ENCODE peak calls at places on chromosomes 7 and 10, in eight cellular contexts. O is GM23248, Z is HCT116, Q is GM23338, H is hepatocyte, R is MM.1S, W is SK-N-SH, U is OCI-LY7. A is an unnamed sample.

GRCh38 chr7:114997487-114998404 is 75.9 kb downstream of the MDFIC start:
- DNase-seq in H (no peak), O (no peak), R (no peak), U (no peak), W (no peak), Q (no peak), Z (no peak), A (no peak)

GRCh38 chr10:113480828-113481502 is 71.9 kb upstream of the HABP2 start:
- DNase-seq in Z (no peak), H (no peak), O (no peak), R (no peak), U (no peak), Q (no peak), W (no peak), A (no peak)

GRCh38 chr10:112721080-112721698 is 228.9 kb upstream of the TCF7L2 start:
- DNase-seq in O (peak), R (peak), Q (peak), W (no peak), Z (peak), H (peak), U (no peak), A (peak)

GRCh38 chr7:142319970-142320369 is 62.1 kb upstream of the PRSS58 start:
- DNase-seq in H (no peak), Z (no peak), R (peak), O (peak), W (no peak), Q (peak), U (peak), A (no peak)

GRCh38 chr7:138089080-138089901 is 13.0 kb downstream of the AKR1D1 start:
- DNase-seq in Q (no peak), U (no peak), Z (no peak), R (no peak), O (peak), H (peak), W (no peak), A (no peak)

GRCh38 chr7:100372256-100372655 is 1.0 kb upstream of the PILRA start:
- DNase-seq in H (peak), O (peak), Q (no peak), W (no peak), Z (no peak), R (no peak), U (peak), A (no peak)

GRCh38 chr10:44567471-44567870 is 182.6 kb upstream of the CXCL12 start:
- DNase-seq in Q (no peak), W (no peak), O (peak), H (no peak), U (no peak), R (no peak), Z (no peak), A (no peak)

GRCh38 chr7:141072548-141073172 is 1.2 kb upstream of the TMEM178B start:
- DNase-seq in R (peak), Q (peak), Z (no peak), O (peak), H (peak), U (no peak), W (peak), A (peak)

GRCh38 chr7:20786779-20787651 is at the start of gene SP8:
- DNase-seq in Q (peak), O (peak), W (peak), U (no peak), Z (no peak), H (peak), R (no peak), A (peak)

GRCh38 chr10:67492317-67493019 is 203.5 kb downstream of the CTNNA3 start:
- DNase-seq in Z (no peak), Q (no peak), R (no peak), O (no peak), U (no peak), H (peak), W (no peak), A (no peak)

GRCh38 chr7:577971-578370 is 58.3 kb upstream of the PDGFA start:
- DNase-seq in O (no peak), Q (peak), W (no peak), H (no peak), U (no peak), R (no peak), Z (no peak), A (peak)

GRCh38 chr10:83896219-83896618 is 243.1 kb upstream of the GHITM start:
- DNase-seq in R (no peak), H (no peak), Q (no peak), W (no peak), Z (no peak), U (no peak), O (no peak), A (no peak)

GRCh38 chr7:130063036-130063435 is 7.3 kb upstream of the KLHDC10 start:
- DNase-seq in W (peak), R (peak), O (peak), Q (peak), Z (no peak), H (peak), U (peak), A (peak)

GRCh38 chr10:127577376-127577775 is 28.3 kb downstream of the NPS start:
- DNase-seq in Z (no peak), O (peak), Q (no peak), R (no peak), H (no peak), U (no peak), W (peak), A (no peak)

GRCh38 chr7:28360739-28361138 is 51.6 kb upstream of the CREB5 start:
- DNase-seq in Z (no peak), W (peak), R (no peak), O (no peak), Q (peak), U (peak), H (no peak), A (peak)

GRCh38 chr10:113458461-113458860 is 94.4 kb upstream of the HABP2 start:
- DNase-seq in Q (no peak), Z (no peak), R (no peak), W (no peak), H (no peak), U (no peak), O (no peak), A (no peak)

GRCh38 chr10:121788115-121788514 is 139.7 kb downstream of the ATE1 start:
- DNase-seq in U (no peak), Q (no peak), H (no peak), R (no peak), W (no peak), O (no peak), Z (no peak), A (no peak)

GRCh38 chr7:84105582-84105981 is 89.0 kb downstream of the SEMA3A start:
- DNase-seq in W (no peak), O (peak), Z (no peak), Q (no peak), R (no peak), H (no peak), U (no peak), A (no peak)

GRCh38 chr10:56096226-56096517 is 264.9 kb downstream of the ZWINT start:
- DNase-seq in W (no peak), O (no peak), Z (no peak), R (no peak), Q (no peak), U (no peak), H (no peak), A (no peak)

GRCh38 chr7:116736927-116737715 is 65.1 kb downstream of the MET start:
- DNase-seq in O (peak), R (peak), H (peak), U (no peak), W (no peak), Z (no peak), Q (no peak), A (no peak)

GRCh38 chr10:71635867-71636266 is 83.7 kb downstream of the C10orf105 start:
- DNase-seq in U (no peak), R (no peak), Q (no peak), H (no peak), Z (no peak), W (no peak), O (no peak), A (no peak)

GRCh38 chr7:6436385-6436685 is 11.4 kb downstream of the DAGLB start:
- DNase-seq in O (no peak), Z (no peak), H (no peak), W (no peak), Q (no peak), R (peak), U (peak), A (no peak)

GRCh38 chr10:132611026-132611910 is 73.7 kb downstream of the INPP5A start:
- DNase-seq in H (no peak), U (no peak), O (no peak), Z (no peak), R (no peak), W (no peak), Q (no peak), A (no peak)

GRCh38 chr10:59809644-59809974 is 56.4 kb upstream of the MRLN start:
- DNase-seq in O (no peak), H (no peak), R (no peak), Z (no peak), W (no peak), U (no peak), Q (no peak), A (no peak)

GRCh38 chr7:30936650-30937245 is 25.1 kb downstream of the AQP1 start:
- DNase-seq in H (no peak), W (peak), U (no peak), R (no peak), Q (no peak), O (no peak), Z (no peak), A (no peak)

GRCh38 chr10:22550732-22551131 is 163.6 kb downstream of the PIP4K2A start:
- DNase-seq in R (peak), W (peak), U (peak), H (peak), Q (peak), Z (peak), O (peak), A (peak)

GRCh38 chr10:78972160-78972946 is 96.4 kb upstream of the ZMIZ1 start:
- DNase-seq in W (peak), H (peak), Z (peak), U (no peak), Q (no peak), O (peak), R (no peak), A (peak)

GRCh38 chr10:13891542-13892431 is 305.0 kb downstream of the PRPF18 start:
- DNase-seq in H (peak), Q (peak), R (no peak), Z (no peak), O (peak), W (peak), U (no peak), A (peak)

GRCh38 chr10:107971411-107971810 is 806.9 kb upstream of the SORCS1 start:
- DNase-seq in O (peak), W (no peak), Z (no peak), U (no peak), Q (no peak), R (no peak), H (no peak), A (no peak)

GRCh38 chr10:21556527-21556926 is 22.5 kb downstream of the MLLT10 start:
- DNase-seq in Z (no peak), O (no peak), Q (no peak), R (no peak), W (no peak), U (no peak), H (no peak), A (no peak)

GRCh38 chr7:140810385-140810784 is 113.9 kb downstream of the NDUFB2 start:
- DNase-seq in Q (no peak), H (no peak), O (no peak), U (no peak), W (no peak), Z (no peak), R (no peak), A (no peak)

GRCh38 chr10:653991-654646 is 35.3 kb downstream of the DIP2C start:
- DNase-seq in O (no peak), R (no peak), U (no peak), H (peak), Z (no peak), W (no peak), Q (no peak), A (no peak)

GRCh38 chr7:128037081-128037480 is 5.8 kb upstream of the LRRC4 start:
- DNase-seq in H (no peak), U (no peak), Z (no peak), Q (no peak), R (no peak), W (no peak), O (no peak), A (no peak)

GRCh38 chr10:52652431-52653220 is 120.0 kb downstream of the MBL2 start:
- DNase-seq in O (peak), H (no peak), W (no peak), R (no peak), Q (no peak), Z (no peak), U (no peak), A (no peak)

GRCh38 chr10:29039659-29040309 is 249.1 kb upstream of the LYZL1 start:
- DNase-seq in U (no peak), W (no peak), R (no peak), Q (no peak), H (peak), O (peak), Z (no peak), A (no peak)

GRCh38 chr10:125631806-125632205 is 51.2 kb downstream of the TEX36 start:
- DNase-seq in H (no peak), Q (no peak), U (no peak), R (no peak), W (no peak), Z (no peak), O (no peak), A (no peak)

GRCh38 chr10:43068136-43068395 is 8.8 kb upstream of the RET start:
- DNase-seq in U (no peak), Z (no peak), W (no peak), H (no peak), Q (no peak), R (no peak), O (no peak), A (no peak)

GRCh38 chr10:43067391-43068135 is 9.3 kb upstream of the RET start:
- DNase-seq in H (no peak), R (no peak), O (no peak), W (no peak), Z (no peak), U (no peak), Q (no peak), A (no peak)

GRCh38 chr10:43070121-43071085 is 6.5 kb upstream of the RET start:
- DNase-seq in O (no peak), Q (peak), U (no peak), H (no peak), R (no peak), Z (no peak), W (no peak), A (no peak)

GRCh38 chr10:43069597-43069996 is 7.3 kb upstream of the RET start:
- DNase-seq in O (no peak), Q (no peak), W (peak), U (no peak), R (no peak), Z (no peak), H (no peak), A (no peak)

DNA sequence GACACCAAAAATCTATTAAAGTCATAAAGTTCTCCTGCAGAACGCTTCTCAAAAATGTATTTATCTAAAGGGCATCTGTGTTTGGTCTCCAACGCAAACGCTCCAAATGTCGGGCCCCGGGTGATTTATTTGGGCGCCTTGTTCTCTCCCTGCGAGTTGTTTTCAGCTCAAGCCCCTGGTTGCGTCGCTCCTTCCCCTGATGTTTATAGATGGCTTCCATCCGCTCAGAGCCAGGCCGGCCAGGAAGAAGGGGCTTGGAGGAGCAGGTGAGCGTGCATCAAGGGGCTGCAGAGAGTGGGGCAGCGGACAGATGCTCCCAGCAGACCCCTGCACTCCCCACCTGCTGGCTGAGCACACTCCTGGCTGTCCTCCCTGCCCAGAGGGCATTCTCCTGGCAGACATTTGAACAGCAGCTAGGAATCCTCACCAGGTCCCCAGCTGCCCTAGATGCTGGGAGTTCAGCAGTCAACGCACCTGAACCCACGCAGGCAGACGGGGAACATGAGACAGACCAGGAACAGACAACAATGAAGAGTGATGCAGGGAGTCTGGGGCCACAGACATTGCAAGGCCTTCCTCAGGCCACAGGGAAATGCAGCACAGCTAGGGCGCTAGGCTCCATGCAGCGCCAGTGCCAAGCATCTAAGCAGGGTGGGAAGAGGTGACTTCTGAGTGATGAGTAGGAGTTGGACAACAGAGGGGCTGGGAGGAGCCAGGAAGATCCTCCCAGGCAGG is 7.9 kb upstream of the RET start:
- DNase-seq in Z (no peak), R (no peak), H (no peak), U (no peak), Q (no peak), O (no peak), W (no peak), A (no peak)
- TF ChIP-seq EZH2phosphoT487 in Z (no peak), R (no peak), H (no peak), U (no peak), Q (no peak), O (no peak), W (no peak), A (no peak)

DNA sequence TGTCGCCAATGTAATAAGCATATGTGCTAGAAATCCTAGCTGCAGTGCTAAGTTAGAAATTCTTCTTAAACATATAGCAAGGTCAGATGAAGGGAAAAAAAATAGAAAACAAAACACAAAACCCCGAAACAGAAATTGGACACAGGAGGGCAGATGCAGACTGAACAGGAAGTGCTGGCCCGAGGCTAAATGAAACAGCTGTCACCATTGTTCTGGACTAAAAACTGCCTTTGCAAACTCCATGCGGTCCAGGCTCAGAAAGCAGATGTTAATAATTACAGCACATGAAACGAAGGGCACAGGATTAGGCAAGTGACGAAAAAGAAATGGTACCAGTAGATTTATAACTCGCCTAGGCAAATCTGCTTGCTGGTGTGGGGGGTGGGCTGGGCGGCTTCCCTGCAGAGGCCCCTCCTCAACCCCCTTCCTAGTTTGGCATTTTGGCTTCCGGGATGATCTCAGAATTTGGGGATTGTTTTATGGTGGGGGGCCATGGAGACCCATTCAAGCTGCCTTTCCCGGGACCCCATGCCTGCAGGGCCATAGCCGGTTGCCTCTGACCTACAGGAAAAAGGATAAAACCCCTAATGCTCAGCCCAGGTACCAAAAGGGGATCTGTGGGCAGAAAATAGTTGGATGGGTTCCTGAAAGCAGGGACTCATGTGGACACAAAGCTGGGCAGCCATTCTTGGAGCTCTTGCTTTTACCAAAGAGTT is 39.2 kb upstream of the EMX2 start:
- DNase-seq in Z (no peak), W (peak), U (no peak), H (peak), O (peak), R (peak), Q (no peak), A (peak)
- H2AFZ ChIP-seq in Z (no peak), W (no peak), U (no peak), H (no peak), O (no peak), R (peak), Q (peak), A (no peak)

GRCh38 chr7:51075681-51076580 is 240.7 kb downstream of the COBL start:
- DNase-seq in O (no peak), W (no peak), H (no peak), R (no peak), U (no peak), Q (no peak), Z (no peak), A (no peak)
- TF ChIP-seq EZH2phosphoT487 in O (no peak), W (no peak), H (no peak), R (no peak), U (no peak), Q (no peak), Z (no peak), A (no peak)

GRCh38 chr10:104142081-104142480 is 20.1 kb downstream of the SFR1 start:
- DNase-seq in Z (no peak), Q (peak), W (no peak), R (no peak), O (no peak), U (no peak), H (no peak), A (peak)
- H2AFZ ChIP-seq in Z (no peak), Q (no peak), W (no peak), R (no peak), O (no peak), U (no peak), H (no peak), A (peak)

DNA sequence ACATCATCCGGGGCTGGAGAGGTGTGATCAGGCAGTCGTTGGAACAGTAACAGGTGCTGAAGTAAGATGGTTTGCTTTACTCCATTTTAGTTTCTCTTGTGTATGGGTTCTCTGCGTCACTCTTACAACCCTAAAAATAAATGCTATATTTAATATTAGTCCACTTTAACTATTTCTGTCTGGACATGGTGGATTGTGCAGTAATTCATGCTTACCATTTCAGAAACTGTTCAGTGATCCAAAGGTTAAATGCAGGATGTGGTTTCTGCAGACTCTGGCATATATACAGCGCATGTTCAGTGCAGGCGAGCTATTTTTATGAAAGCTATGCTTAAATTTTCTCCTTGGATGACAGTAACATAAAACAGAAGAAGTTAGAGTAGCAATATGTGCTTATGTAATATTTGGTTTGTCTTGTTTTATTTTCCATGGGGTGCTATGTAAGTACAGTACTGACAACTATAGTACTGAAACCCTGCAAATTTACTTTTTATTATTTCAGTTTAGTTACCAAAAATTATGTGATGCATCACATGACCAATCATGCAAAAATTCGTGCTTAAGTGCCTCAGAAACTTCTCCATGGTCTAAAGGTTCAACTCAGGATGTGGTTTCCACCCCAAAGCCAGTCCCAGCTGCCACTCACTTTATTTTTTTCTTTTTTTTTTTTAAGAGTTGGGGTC is 46.6 kb upstream of the GRID1 start:
- DNase-seq in R (peak), H (no peak), Z (no peak), U (peak), O (peak), W (no peak), Q (no peak), A (no peak)
- TF ChIP-seq EZH2phosphoT487 in R (no peak), H (no peak), Z (no peak), U (no peak), O (no peak), W (no peak), Q (no peak), A (no peak)

GRCh38 chr7:19080076-19080475 is 37.4 kb downstream of the TWIST1 start:
- DNase-seq in U (no peak), Q (peak), W (no peak), R (no peak), O (no peak), Z (no peak), H (no peak), A (no peak)

GRCh38 chr7:19079066-19079465 is 38.4 kb downstream of the TWIST1 start:
- DNase-seq in U (no peak), R (no peak), H (no peak), Q (no peak), Z (peak), O (no peak), W (no peak), A (no peak)
- H2AFZ ChIP-seq in U (no peak), R (no peak), H (no peak), Q (peak), Z (peak), O (peak), W (no peak), A (no peak)

A was measured in neural progenitor cell.